ENCODE peak calls at places on chromosome 22, in five cellular contexts. One of them, this sample, is unnamed.

GRCh38 chr22:46672731-46673130 is 52.5 kb downstream of the GRAMD4 start:
- DNase-seq in H1: no peak
- DNase-seq in GM12878: no peak
- DNase-seq in HepG2: no peak
- DNase-seq in NT2/D1: no peak
- DNase-seq in this sample: no peak

GRCh38 chr22:41668971-41669911 is 19.4 kb downstream of the SNU13 start:
- DNase-seq in H1: no peak
- DNase-seq in GM12878: no peak
- DNase-seq in HepG2: no peak
- DNase-seq in NT2/D1: no peak
- DNase-seq in this sample: no peak

GRCh38 chr22:25208743-25209505 is 9.3 kb downstream of the CRYBB3 start:
- DNase-seq in H1: no peak
- DNase-seq in GM12878: no peak
- DNase-seq in HepG2: no peak
- DNase-seq in NT2/D1: no peak
- DNase-seq in this sample: no peak

GRCh38 chr22:44172370-44173108 is 8.2 kb upstream of the PARVG start:
- DNase-seq in H1: no peak
- DNase-seq in GM12878: no peak
- DNase-seq in HepG2: no peak
- DNase-seq in NT2/D1: no peak
- DNase-seq in this sample: no peak

GRCh38 chr22:30182365-30182764 is 64.2 kb downstream of the LIF start:
- DNase-seq in H1: no peak
- DNase-seq in GM12878: no peak
- DNase-seq in HepG2: peak; percentile 39
- DNase-seq in NT2/D1: no peak
- DNase-seq in this sample: no peak

GRCh38 chr22:46064966-46065666 is 85.2 kb upstream of the PPARA start:
- DNase-seq in H1: no peak
- DNase-seq in GM12878: no peak
- DNase-seq in HepG2: no peak
- DNase-seq in NT2/D1: no peak
- DNase-seq in this sample: no peak

GRCh38 chr22:21703684-21704316 is 31.8 kb downstream of the YPEL1 start:
- DNase-seq in H1: no peak
- DNase-seq in GM12878: no peak
- DNase-seq in HepG2: no peak
- DNase-seq in NT2/D1: no peak
- DNase-seq in this sample: no peak

GRCh38 chr22:36829370-36830002 is 12.7 kb upstream of the PVALB start:
- DNase-seq in H1: no peak
- DNase-seq in GM12878: no peak
- DNase-seq in HepG2: no peak
- DNase-seq in NT2/D1: no peak
- DNase-seq in this sample: no peak

GRCh38 chr22:50008151-50009040 is 4.2 kb downstream of the IL17REL start:
- DNase-seq in H1: no peak
- DNase-seq in GM12878: no peak
- DNase-seq in HepG2: no peak
- DNase-seq in NT2/D1: no peak
- DNase-seq in this sample: no peak

GRCh38 chr22:30717331-30717921 is 22.8 kb downstream of the OSBP2 start:
- DNase-seq in H1: no peak
- DNase-seq in GM12878: no peak
- DNase-seq in HepG2: peak; percentile 12
- DNase-seq in NT2/D1: no peak
- DNase-seq in this sample: no peak

GRCh38 chr22:39095971-39096370 is 1.1 kb upstream of the APOBEC3H start:
- DNase-seq in H1: no peak
- DNase-seq in GM12878: no peak
- DNase-seq in HepG2: no peak
- DNase-seq in NT2/D1: no peak
- DNase-seq in this sample: no peak

GRCh38 chr22:39098026-39098425 is 982 bp downstream of the APOBEC3H start:
- DNase-seq in H1: no peak
- DNase-seq in GM12878: peak; percentile 76
- DNase-seq in HepG2: no peak
- DNase-seq in NT2/D1: no peak
- DNase-seq in this sample: peak; percentile 9

GRCh38 chr22:39097098-39098020 is at the start of gene APOBEC3H:
- DNase-seq in H1: no peak
- DNase-seq in GM12878: no peak
- DNase-seq in HepG2: no peak
- DNase-seq in NT2/D1: no peak
- DNase-seq in this sample: no peak

GRCh38 chr22:39092111-39092867 is 4.8 kb upstream of the APOBEC3H start:
- DNase-seq in H1: no peak
- DNase-seq in GM12878: no peak
- DNase-seq in HepG2: no peak
- DNase-seq in NT2/D1: no peak
- DNase-seq in this sample: no peak

DNA sequence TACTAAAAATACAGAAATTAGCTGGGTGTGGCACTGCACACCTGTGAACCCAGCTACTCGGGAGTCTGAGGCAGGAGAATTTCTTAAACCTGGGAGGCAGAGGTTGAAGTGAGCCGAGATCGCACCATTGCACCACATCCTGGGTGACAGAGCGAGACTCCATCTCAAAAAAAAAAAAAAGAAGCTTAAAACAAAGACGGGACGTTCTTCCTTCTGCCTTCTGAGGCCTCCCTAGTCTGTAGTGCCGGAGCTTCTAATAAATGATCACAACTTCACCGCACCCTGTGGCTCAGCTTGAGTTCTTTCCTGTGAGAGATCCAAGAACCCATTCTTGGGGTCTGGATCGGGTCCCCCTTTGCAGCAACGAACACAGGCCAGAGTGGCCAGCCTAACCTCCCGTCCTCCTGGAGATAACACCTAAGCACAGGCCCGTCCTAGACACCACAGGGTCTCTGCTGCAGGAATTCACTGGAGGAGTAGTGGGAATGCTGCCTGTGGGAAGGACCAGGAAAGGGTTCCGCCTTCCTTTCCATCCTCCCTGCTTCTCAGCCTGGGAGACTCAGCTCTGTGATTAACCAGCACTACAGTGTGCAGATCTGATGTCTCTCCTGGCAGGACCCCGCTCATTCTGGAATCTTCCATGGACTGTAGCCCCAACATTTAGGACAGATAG is 2.2 kb upstream of the APOBEC3H start:
- DNase-seq in H1: no peak
- DNase-seq in GM12878: no peak
- DNase-seq in HepG2: no peak
- DNase-seq in NT2/D1: no peak
- DNase-seq in this sample: no peak
- TF ChIP-seq SUZ12 in H1: no peak
- TF ChIP-seq SUZ12 in GM12878: no peak
- TF ChIP-seq SUZ12 in HepG2: no peak
- TF ChIP-seq SUZ12 in NT2/D1: no peak
- TF ChIP-seq SUZ12 in this sample: no peak

GRCh38 chr22:27601195-27601594 is 200.4 kb downstream of the MN1 start:
- DNase-seq in H1: no peak
- DNase-seq in GM12878: no peak
- DNase-seq in HepG2: no peak
- DNase-seq in NT2/D1: no peak
- DNase-seq in this sample: no peak

GRCh38 chr22:27594474-27595134 is 207.0 kb downstream of the MN1 start:
- DNase-seq in H1: no peak
- DNase-seq in GM12878: no peak
- DNase-seq in HepG2: no peak
- DNase-seq in NT2/D1: no peak
- DNase-seq in this sample: no peak

GRCh38 chr22:27598792-27599191 is 202.8 kb downstream of the MN1 start:
- DNase-seq in H1: no peak
- DNase-seq in GM12878: no peak
- DNase-seq in HepG2: no peak
- DNase-seq in NT2/D1: no peak
- DNase-seq in this sample: no peak

GRCh38 chr22:27596133-27596905 is 205.2 kb downstream of the MN1 start:
- DNase-seq in H1: no peak
- DNase-seq in GM12878: no peak
- DNase-seq in HepG2: no peak
- DNase-seq in NT2/D1: no peak
- DNase-seq in this sample: no peak

GRCh38 chr22:27597703-27598444 is 203.7 kb downstream of the MN1 start:
- DNase-seq in H1: no peak
- DNase-seq in GM12878: no peak
- DNase-seq in HepG2: no peak
- DNase-seq in NT2/D1: no peak
- DNase-seq in this sample: peak; percentile 55
- TF ChIP-seq SUZ12 in H1: no peak
- TF ChIP-seq SUZ12 in GM12878: no peak
- TF ChIP-seq SUZ12 in HepG2: no peak
- TF ChIP-seq SUZ12 in NT2/D1: no peak
- TF ChIP-seq SUZ12 in this sample: no peak

GRCh38 chr22:31932863-31933262 is 11.5 kb upstream of the YWHAH start:
- DNase-seq in H1: no peak
- DNase-seq in GM12878: no peak
- DNase-seq in HepG2: peak; percentile 34
- DNase-seq in NT2/D1: no peak
- DNase-seq in this sample: no peak
- TF ChIP-seq SUZ12 in H1: no peak
- TF ChIP-seq SUZ12 in GM12878: no peak
- TF ChIP-seq SUZ12 in HepG2: no peak
- TF ChIP-seq SUZ12 in NT2/D1: no peak
- TF ChIP-seq SUZ12 in this sample: no peak

GRCh38 chr22:18152519-18152918 is 2.5 kb downstream of the USP18 start:
- DNase-seq in H1: no peak
- DNase-seq in GM12878: peak; percentile 26
- DNase-seq in HepG2: no peak
- DNase-seq in NT2/D1: no peak
- DNase-seq in this sample: no peak

GRCh38 chr22:18157714-18158028 is 7.7 kb downstream of the USP18 start:
- DNase-seq in H1: no peak
- DNase-seq in GM12878: no peak
- DNase-seq in HepG2: no peak
- DNase-seq in NT2/D1: no peak
- DNase-seq in this sample: no peak

GRCh38 chr22:18156878-18157713 is 7.1 kb downstream of the USP18 start:
- DNase-seq in H1: peak; percentile 54
- DNase-seq in GM12878: no peak
- DNase-seq in HepG2: peak; percentile 64
- DNase-seq in NT2/D1: peak; percentile 70
- DNase-seq in this sample: peak; percentile 82

DNA sequence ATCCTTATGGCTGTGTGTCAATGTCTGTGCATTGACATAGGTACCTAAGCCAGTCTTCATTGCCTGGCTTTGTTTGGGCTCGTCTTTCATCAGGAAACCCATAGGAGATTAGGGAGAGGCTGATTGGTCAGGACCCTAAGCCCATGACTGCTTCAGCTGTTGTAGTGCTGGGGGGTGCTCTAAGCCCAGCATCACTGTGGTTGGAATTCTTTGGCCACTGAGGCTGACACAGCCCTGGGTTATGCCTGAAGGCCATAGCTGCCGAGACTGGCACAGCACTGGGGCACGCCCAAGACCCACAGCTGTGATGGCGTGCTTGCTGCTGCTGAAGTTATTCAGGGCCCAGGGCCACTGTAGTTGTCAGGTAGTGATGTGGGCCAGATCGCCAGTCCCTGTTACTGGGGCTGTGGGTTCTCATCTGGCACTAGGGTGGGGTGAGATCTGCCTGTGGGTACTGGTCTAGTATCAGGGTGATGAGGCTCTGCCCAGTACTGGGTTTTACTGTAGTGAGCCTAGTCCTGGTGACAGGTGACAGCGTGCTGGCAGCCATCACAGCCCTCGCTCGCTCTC is 4.9 kb downstream of the USP18 start:
- DNase-seq in H1: no peak
- DNase-seq in GM12878: no peak
- DNase-seq in HepG2: no peak
- DNase-seq in NT2/D1: no peak
- DNase-seq in this sample: no peak
- TF ChIP-seq SUZ12 in H1: no peak
- TF ChIP-seq SUZ12 in GM12878: no peak
- TF ChIP-seq SUZ12 in HepG2: no peak
- TF ChIP-seq SUZ12 in NT2/D1: no peak
- TF ChIP-seq SUZ12 in this sample: no peak

DNA sequence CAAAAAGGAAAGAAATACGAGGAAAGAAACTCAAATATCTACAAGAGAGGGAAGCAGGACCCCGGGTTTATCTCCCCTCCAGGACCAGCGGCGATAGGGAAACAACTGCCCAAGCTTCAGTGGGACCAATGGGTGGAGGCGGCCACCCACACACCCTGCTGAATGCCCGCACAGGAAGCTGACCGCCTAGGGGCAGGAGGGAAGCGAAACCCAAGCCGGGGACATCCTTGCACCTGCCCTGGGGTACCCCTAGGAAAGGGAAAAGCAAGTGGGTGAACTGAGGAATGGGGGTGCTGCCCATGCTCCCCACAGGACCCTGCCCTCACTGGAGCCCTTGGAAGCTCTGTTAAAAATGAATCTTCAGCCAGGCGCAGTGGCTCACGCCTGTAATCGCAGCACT is 27.6 kb upstream of the HMOX1 start:
- DNase-seq in H1: no peak
- DNase-seq in GM12878: no peak
- DNase-seq in HepG2: no peak
- DNase-seq in NT2/D1: no peak
- DNase-seq in this sample: no peak
- TF ChIP-seq SUZ12 in H1: no peak
- TF ChIP-seq SUZ12 in GM12878: no peak
- TF ChIP-seq SUZ12 in HepG2: no peak
- TF ChIP-seq SUZ12 in NT2/D1: no peak
- TF ChIP-seq SUZ12 in this sample: no peak

GRCh38 chr22:39897841-39898240 is 3.0 kb upstream of the GRAP2 start:
- DNase-seq in H1: no peak
- DNase-seq in GM12878: no peak
- DNase-seq in HepG2: no peak
- DNase-seq in NT2/D1: no peak
- DNase-seq in this sample: no peak

GRCh38 chr22:39898997-39899396 is 1.9 kb upstream of the GRAP2 start:
- DNase-seq in H1: no peak
- DNase-seq in GM12878: peak; percentile 97
- DNase-seq in HepG2: no peak
- DNase-seq in NT2/D1: no peak
- DNase-seq in this sample: no peak

GRCh38 chr22:39896313-39896996 is 2.9 kb upstream of the ENTHD1 start:
- DNase-seq in H1: no peak
- DNase-seq in GM12878: no peak
- DNase-seq in HepG2: no peak
- DNase-seq in NT2/D1: no peak
- DNase-seq in this sample: no peak

GRCh38 chr22:39901519-39902146 is 749 bp downstream of the GRAP2 start:
- DNase-seq in H1: no peak
- DNase-seq in GM12878: no peak
- DNase-seq in HepG2: no peak
- DNase-seq in NT2/D1: no peak
- DNase-seq in this sample: no peak

GRCh38 chr22:39900306-39901227 is at the start of gene GRAP2:
- DNase-seq in H1: no peak
- DNase-seq in GM12878: peak; percentile 94
- DNase-seq in HepG2: no peak
- DNase-seq in NT2/D1: no peak
- DNase-seq in this sample: no peak
- TF ChIP-seq SUZ12 in H1: no peak
- TF ChIP-seq SUZ12 in GM12878: no peak
- TF ChIP-seq SUZ12 in HepG2: no peak
- TF ChIP-seq SUZ12 in NT2/D1: no peak
- TF ChIP-seq SUZ12 in this sample: no peak

This sample was measured in HEK293T.